ENCODE peak calls at places on chromosomes 7 and 10, in four cellular contexts. L, P, O and Q are unnamed samples.

GRCh38 chr7:1747004-1747801 is 77.1 kb downstream of the ELFN1 start:
- DNase-seq in P (no peak), L (no peak), O (no peak), Q (no peak)

GRCh38 chr7:69115788-69116187 is 482.5 kb upstream of the AUTS2 start:
- DNase-seq in O (no peak), P (no peak), L (no peak), Q (no peak)

GRCh38 chr10:56771343-56771742 is 410.3 kb upstream of the ZWINT start:
- DNase-seq in P (no peak), L (no peak), O (no peak), Q (no peak)

GRCh38 chr10:93274419-93274818 is 200.7 kb downstream of the CYP26A1 start:
- DNase-seq in P (no peak), O (no peak), L (no peak), Q (no peak)

GRCh38 chr10:4280481-4281206 is 495.6 kb upstream of the KLF6 start:
- DNase-seq in O (no peak), P (no peak), L (no peak), Q (peak)

GRCh38 chr10:113403900-113404299 is 149.0 kb upstream of the HABP2 start:
- DNase-seq in P (no peak), L (no peak), O (no peak), Q (no peak)

GRCh38 chr7:2864999-2865670 is 21.0 kb upstream of the GNA12 start:
- DNase-seq in O (peak), P (peak), L (peak), Q (peak)

GRCh38 chr7:33965116-33965827 is 59.9 kb downstream of the BMPER start:
- DNase-seq in L (no peak), O (no peak), P (no peak), Q (no peak)

GRCh38 chr7:110800984-110801383 is 289.9 kb upstream of the LRRN3 start:
- DNase-seq in L (no peak), O (no peak), P (no peak), Q (no peak)

GRCh38 chr7:85186521-85187241 is at the start of gene SEMA3D:
- DNase-seq in L (peak), O (no peak), P (no peak), Q (peak)

GRCh38 chr7:44134943-44135628 is 6.0 kb downstream of the MYL7 start:
- DNase-seq in P (no peak), L (no peak), O (no peak), Q (no peak)

GRCh38 chr7:101936223-101936611 is 118.8 kb downstream of the CUX1 start:
- DNase-seq in L (no peak), O (no peak), P (no peak), Q (no peak)
- H3K4me3 ChIP-seq in L (no peak), O (no peak), P (no peak), Q (no peak)

GRCh38 chr10:100508691-100509150 is 10.9 kb downstream of the SEC31B start:
- DNase-seq in L (peak), O (no peak), P (peak), Q (peak)

GRCh38 chr10:100509241-100509640 is 10.4 kb downstream of the SEC31B start:
- DNase-seq in P (peak), L (no peak), O (no peak), Q (no peak)

GRCh38 chr10:100505164-100505563 is 14.5 kb downstream of the SEC31B start:
- DNase-seq in L (no peak), O (no peak), P (no peak), Q (no peak)

GRCh38 chr10:100506596-100507356 is 12.9 kb downstream of the SEC31B start:
- DNase-seq in O (no peak), L (no peak), P (no peak), Q (no peak)

GRCh38 chr10:100507357-100507732 is 12.3 kb downstream of the SEC31B start:
- DNase-seq in L (no peak), O (no peak), P (no peak), Q (no peak)
- H3K4me3 ChIP-seq in L (no peak), O (no peak), P (no peak), Q (no peak)

DNA sequence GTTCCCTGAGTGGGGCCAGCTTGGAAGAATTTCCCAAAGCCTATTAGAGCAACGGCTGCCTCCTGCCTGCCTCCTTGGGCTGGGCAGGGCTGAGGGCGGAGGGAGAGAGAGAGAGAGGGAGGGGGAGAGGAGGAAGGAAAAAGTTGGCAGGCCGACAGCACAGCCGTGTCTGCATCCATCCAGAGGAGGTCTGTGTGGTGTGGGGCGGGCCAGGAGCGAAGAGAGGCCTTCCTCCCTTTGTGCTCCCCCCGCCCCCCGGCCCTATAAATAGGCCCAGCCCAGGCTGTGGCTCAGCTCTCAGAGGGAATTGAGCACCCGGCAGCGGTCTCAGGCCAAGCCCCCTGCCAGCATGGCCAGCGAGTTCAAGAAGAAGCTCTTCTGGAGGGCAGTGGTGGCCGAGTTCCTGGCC is at the start of gene AQP1:
- DNase-seq in O (no peak), L (no peak), P (no peak), Q (no peak)
- H3K4me3 ChIP-seq in O (no peak), L (no peak), P (no peak), Q (no peak)

GRCh38 chr10:62560207-62560819 is 186.1 kb downstream of the ZNF365 start:
- DNase-seq in O (no peak), L (no peak), P (no peak), Q (no peak)
- H3K4me3 ChIP-seq in O (no peak), L (no peak), P (no peak), Q (no peak)

GRCh38 chr10:60734226-60734625 is 44.1 kb upstream of the CDK1 start:
- DNase-seq in P (no peak), L (no peak), O (no peak), Q (no peak)

GRCh38 chr10:60733189-60733815 is 45.0 kb upstream of the CDK1 start:
- DNase-seq in L (peak), O (no peak), P (peak), Q (no peak)

GRCh38 chr10:60732240-60733188 is 45.8 kb upstream of the CDK1 start:
- DNase-seq in L (no peak), P (no peak), O (no peak), Q (no peak)

GRCh38 chr10:60735244-60735643 is 43.0 kb upstream of the CDK1 start:
- DNase-seq in O (no peak), P (no peak), L (no peak), Q (no peak)

GRCh38 chr10:60733826-60734225 is 44.5 kb upstream of the CDK1 start:
- DNase-seq in L (no peak), O (no peak), P (no peak), Q (no peak)
- H3K4me3 ChIP-seq in L (peak), O (no peak), P (peak), Q (no peak)